ENCODE peak calls at places on chromosome 4, in four cellular contexts. A is posterior vena cava; H is endothelial cell; M is stimulated activated CD4-positive, alpha-beta T cell treated with anti-CD3 and anti-CD28 coated beads, Interleukin-4, amount 100 ng/mL, for 48 hours. F is an unnamed sample.

GRCh38 chr4:123649248-123649643 is 252.7 kb downstream of the SPRY1 start:
- DNase-seq in A (no peak), H (no peak), M (no peak), F (no peak)

GRCh38 chr4:24664956-24665355 is 80.6 kb upstream of the DHX15 start:
- DNase-seq in A (no peak), H (no peak), M (no peak), F (no peak)

GRCh38 chr4:7978489-7978888 is 38.8 kb upstream of the AFAP1 start:
- DNase-seq in A (no peak), H (no peak), M (no peak), F (no peak)

GRCh38 chr4:15755321-15755750 is 22.8 kb upstream of the CD38 start:
- DNase-seq in A (no peak), H (no peak), M (peak), F (no peak)

GRCh38 chr4:144562019-144562740 is 83.8 kb upstream of the HHIP start:
- DNase-seq in A (no peak), H (peak), M (no peak), F (no peak)

GRCh38 chr4:48742412-48742811 is 37.7 kb downstream of the FRYL start:
- DNase-seq in A (no peak), H (no peak), M (no peak), F (no peak)

GRCh38 chr4:40211224-40212185 is 14.7 kb downstream of the RHOH start:
- DNase-seq in A (no peak), H (no peak), M (no peak), F (no peak)

GRCh38 chr4:105998210-105998609 is 102.9 kb downstream of the NPNT start:
- DNase-seq in A (no peak), H (no peak), M (no peak), F (no peak)

GRCh38 chr4:181479145-181479544 is 764.1 kb upstream of the TENM3 start:
- DNase-seq in A (no peak), H (no peak), M (no peak), F (no peak)

GRCh38 chr4:137648531-137648930 is 116.2 kb upstream of the PCDH18 start:
- DNase-seq in A (no peak), H (no peak), M (no peak), F (no peak)

GRCh38 chr4:57234252-57234775 is 124.1 kb upstream of the IGFBP7 start:
- DNase-seq in A (no peak), H (no peak), M (no peak), F (no peak)

GRCh38 chr4:7134737-7135388 is 57.5 kb upstream of the SORCS2 start:
- DNase-seq in A (peak), H (no peak), M (no peak), F (no peak)

GRCh38 chr4:96312049-96312685 is 472.3 kb downstream of the PDHA2 start:
- DNase-seq in A (no peak), H (no peak), M (no peak), F (no peak)

GRCh38 chr4:5708171-5708828 is at the start of gene EVC2:
- DNase-seq in A (peak), H (peak), M (no peak), F (no peak)

GRCh38 chr4:87122252-87122651 is 98.2 kb downstream of the KLHL8 start:
- DNase-seq in A (no peak), H (no peak), M (no peak), F (no peak)

GRCh38 chr4:177161781-177162180 is 147.9 kb upstream of the NEIL3 start:
- DNase-seq in A (no peak), H (no peak), M (no peak), F (no peak)

GRCh38 chr4:133320576-133321170 is 171.6 kb downstream of the PCDH10 start:
- DNase-seq in A (no peak), H (peak), M (no peak), F (peak)